ENCODE peak calls at places on chromosomes 4 and X, in ten cellular contexts. One of them, this sample, is unnamed.

GRCh38 chr4:39932776-39933402 is 44.8 kb downstream of the PDS5A start:
- DNase-seq in hepatocyte: no peak
- DNase-seq in CD4-positive, CD25-positive, alpha-beta regulatory T cell: peak; percentile 42
- DNase-seq in psoas muscle: no peak
- DNase-seq in heart left ventricle: no peak
- DNase-seq in transverse colon: no peak
- DNase-seq in DND-41: no peak
- DNase-seq in suprapubic skin: no peak
- DNase-seq in ovary: no peak
- DNase-seq in colonic mucosa: no peak
- DNase-seq in this sample: no peak

GRCh38 chr4:139734875-139735380 is 69.3 kb downstream of the MGST2 start:
- DNase-seq in heart left ventricle: peak; percentile 93
- DNase-seq in DND-41: peak; percentile 81
- DNase-seq in suprapubic skin: peak; percentile 89
- DNase-seq in ovary: peak; percentile 95
- DNase-seq in hepatocyte: peak; percentile 93
- DNase-seq in CD4-positive, CD25-positive, alpha-beta regulatory T cell: peak; percentile 34
- DNase-seq in colonic mucosa: peak; percentile 71
- DNase-seq in transverse colon: peak; percentile 74
- DNase-seq in psoas muscle: peak; percentile 93
- DNase-seq in this sample: no peak

GRCh38 chr4:62531250-62531649 is 1331.1 kb downstream of the ADGRL3 start:
- DNase-seq in CD4-positive, CD25-positive, alpha-beta regulatory T cell: no peak
- DNase-seq in psoas muscle: no peak
- DNase-seq in transverse colon: no peak
- DNase-seq in DND-41: no peak
- DNase-seq in suprapubic skin: no peak
- DNase-seq in heart left ventricle: no peak
- DNase-seq in hepatocyte: no peak
- DNase-seq in colonic mucosa: no peak
- DNase-seq in ovary: no peak
- DNase-seq in this sample: no peak

GRCh38 chrX:12709047-12709446 is 82.2 kb upstream of the PRPS2 start:
- DNase-seq in transverse colon: no peak
- DNase-seq in DND-41: no peak
- DNase-seq in suprapubic skin: no peak
- DNase-seq in ovary: no peak
- DNase-seq in hepatocyte: peak; percentile 40
- DNase-seq in psoas muscle: no peak
- DNase-seq in colonic mucosa: no peak
- DNase-seq in CD4-positive, CD25-positive, alpha-beta regulatory T cell: no peak
- DNase-seq in heart left ventricle: no peak
- DNase-seq in this sample: no peak

GRCh38 chr4:165873298-165874071 is 448 bp downstream of the TLL1 start:
- DNase-seq in DND-41: no peak
- DNase-seq in transverse colon: no peak
- DNase-seq in psoas muscle: peak; percentile 58
- DNase-seq in heart left ventricle: peak; percentile 32
- DNase-seq in ovary: no peak
- DNase-seq in CD4-positive, CD25-positive, alpha-beta regulatory T cell: no peak
- DNase-seq in suprapubic skin: no peak
- DNase-seq in colonic mucosa: peak; percentile 18
- DNase-seq in hepatocyte: peak; percentile 55
- DNase-seq in this sample: no peak

GRCh38 chr4:183220246-183220645 is 99.8 kb downstream of the CLDN22 start:
- DNase-seq in psoas muscle: no peak
- DNase-seq in DND-41: no peak
- DNase-seq in colonic mucosa: no peak
- DNase-seq in ovary: no peak
- DNase-seq in hepatocyte: no peak
- DNase-seq in suprapubic skin: no peak
- DNase-seq in heart left ventricle: no peak
- DNase-seq in CD4-positive, CD25-positive, alpha-beta regulatory T cell: no peak
- DNase-seq in transverse colon: no peak
- DNase-seq in this sample: no peak

GRCh38 chrX:39309018-39309620 is 507.9 kb downstream of the MID1IP1 start:
- DNase-seq in heart left ventricle: no peak
- DNase-seq in CD4-positive, CD25-positive, alpha-beta regulatory T cell: peak; percentile 34
- DNase-seq in suprapubic skin: no peak
- DNase-seq in ovary: peak; percentile 55
- DNase-seq in psoas muscle: no peak
- DNase-seq in transverse colon: no peak
- DNase-seq in hepatocyte: peak; percentile 30
- DNase-seq in colonic mucosa: no peak
- DNase-seq in DND-41: peak; percentile 10
- DNase-seq in this sample: peak; percentile 8

GRCh38 chrX:16839852-16840460 is 30.2 kb downstream of the RBBP7 start:
- DNase-seq in psoas muscle: no peak
- DNase-seq in hepatocyte: peak; percentile 78
- DNase-seq in DND-41: no peak
- DNase-seq in CD4-positive, CD25-positive, alpha-beta regulatory T cell: no peak
- DNase-seq in colonic mucosa: no peak
- DNase-seq in heart left ventricle: no peak
- DNase-seq in transverse colon: no peak
- DNase-seq in ovary: peak; percentile 58
- DNase-seq in suprapubic skin: no peak
- DNase-seq in this sample: no peak

GRCh38 chr4:661856-662761 is 12.0 kb downstream of the ATP5ME start:
- DNase-seq in transverse colon: peak; percentile 4
- DNase-seq in heart left ventricle: peak; percentile 14
- DNase-seq in suprapubic skin: no peak
- DNase-seq in psoas muscle: peak; percentile 45
- DNase-seq in ovary: no peak
- DNase-seq in hepatocyte: no peak
- DNase-seq in CD4-positive, CD25-positive, alpha-beta regulatory T cell: no peak
- DNase-seq in DND-41: no peak
- DNase-seq in colonic mucosa: no peak
- DNase-seq in this sample: no peak

GRCh38 chr4:121307441-121308327 is 73.1 kb downstream of the QRFPR start:
- DNase-seq in psoas muscle: no peak
- DNase-seq in CD4-positive, CD25-positive, alpha-beta regulatory T cell: peak; percentile 47
- DNase-seq in colonic mucosa: peak; percentile 55
- DNase-seq in hepatocyte: peak; percentile 72
- DNase-seq in suprapubic skin: no peak
- DNase-seq in DND-41: peak; percentile 31
- DNase-seq in transverse colon: peak; percentile 32
- DNase-seq in ovary: no peak
- DNase-seq in heart left ventricle: no peak
- DNase-seq in this sample: no peak

GRCh38 chr4:154658680-154659402 is 46.4 kb upstream of the FGG start:
- DNase-seq in psoas muscle: no peak
- DNase-seq in DND-41: no peak
- DNase-seq in colonic mucosa: no peak
- DNase-seq in ovary: no peak
- DNase-seq in hepatocyte: no peak
- DNase-seq in CD4-positive, CD25-positive, alpha-beta regulatory T cell: no peak
- DNase-seq in heart left ventricle: no peak
- DNase-seq in suprapubic skin: no peak
- DNase-seq in transverse colon: no peak
- DNase-seq in this sample: no peak

GRCh38 chr4:49032440-49033161 is 46.5 kb downstream of the CWH43 start:
- DNase-seq in heart left ventricle: no peak
- DNase-seq in suprapubic skin: no peak
- DNase-seq in CD4-positive, CD25-positive, alpha-beta regulatory T cell: no peak
- DNase-seq in hepatocyte: no peak
- DNase-seq in psoas muscle: no peak
- DNase-seq in transverse colon: no peak
- DNase-seq in colonic mucosa: peak; percentile 21
- DNase-seq in ovary: no peak
- DNase-seq in DND-41: peak; percentile 30
- DNase-seq in this sample: no peak

GRCh38 chr4:49036528-49036927 is 50.5 kb downstream of the CWH43 start:
- DNase-seq in suprapubic skin: no peak
- DNase-seq in DND-41: no peak
- DNase-seq in hepatocyte: no peak
- DNase-seq in colonic mucosa: no peak
- DNase-seq in ovary: no peak
- DNase-seq in heart left ventricle: no peak
- DNase-seq in psoas muscle: no peak
- DNase-seq in transverse colon: no peak
- DNase-seq in CD4-positive, CD25-positive, alpha-beta regulatory T cell: no peak
- DNase-seq in this sample: no peak
- H3K9me3 ChIP-seq in suprapubic skin: no peaks in the 10 kb centered on the region
- H3K9me3 ChIP-seq in DND-41: no peaks in the 10 kb centered on the region
- H3K9me3 ChIP-seq in hepatocyte: no peaks in the 10 kb centered on the region
- H3K9me3 ChIP-seq in colonic mucosa: no peaks in the 10 kb centered on the region
- H3K9me3 ChIP-seq in ovary: no peaks in the 10 kb centered on the region
- H3K9me3 ChIP-seq in heart left ventricle: no peaks in the 10 kb centered on the region
- H3K9me3 ChIP-seq in psoas muscle: no peaks in the 10 kb centered on the region
- H3K9me3 ChIP-seq in transverse colon: no peaks in the 10 kb centered on the region
- H3K9me3 ChIP-seq in CD4-positive, CD25-positive, alpha-beta regulatory T cell: no peaks in the 10 kb centered on the region
- H3K9me3 ChIP-seq in this sample: no peaks in the 10 kb centered on the region

DNA sequence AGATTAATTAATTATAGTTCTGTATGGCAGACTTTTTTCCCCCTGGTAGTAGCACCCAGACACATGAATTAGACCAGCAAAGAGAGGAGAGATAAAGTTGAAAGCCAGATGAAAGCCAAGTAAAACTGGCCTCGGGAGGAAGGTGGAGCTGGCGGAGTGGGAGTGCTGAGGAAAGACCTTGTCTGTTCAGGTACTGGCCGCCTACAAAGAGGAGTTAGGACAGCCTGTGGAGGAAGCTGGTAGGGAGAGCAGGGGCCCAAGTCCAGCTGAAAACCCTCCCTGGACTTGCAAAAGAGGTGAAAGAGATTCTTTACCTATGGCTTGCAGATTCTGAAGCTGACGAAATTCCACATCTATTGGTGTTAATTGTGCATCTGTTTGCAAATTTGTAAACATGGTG is 11.7 kb downstream of the SHROOM2 start:
- DNase-seq in ovary: no peak
- DNase-seq in DND-41: no peak
- DNase-seq in CD4-positive, CD25-positive, alpha-beta regulatory T cell: no peak
- DNase-seq in hepatocyte: no peak
- DNase-seq in transverse colon: no peak
- DNase-seq in heart left ventricle: no peak
- DNase-seq in suprapubic skin: no peak
- DNase-seq in colonic mucosa: no peak
- DNase-seq in psoas muscle: no peak
- DNase-seq in this sample: no peak
- H3K9me3 ChIP-seq in ovary: no peaks in the 10 kb centered on the region
- H3K9me3 ChIP-seq in DND-41: peaks cover 3% of the 10 kb centered on the region
- H3K9me3 ChIP-seq in CD4-positive, CD25-positive, alpha-beta regulatory T cell: no peaks in the 10 kb centered on the region
- H3K9me3 ChIP-seq in hepatocyte: no peaks in the 10 kb centered on the region
- H3K9me3 ChIP-seq in transverse colon: no peaks in the 10 kb centered on the region
- H3K9me3 ChIP-seq in heart left ventricle: no peaks in the 10 kb centered on the region
- H3K9me3 ChIP-seq in suprapubic skin: no peaks in the 10 kb centered on the region
- H3K9me3 ChIP-seq in colonic mucosa: no peaks in the 10 kb centered on the region
- H3K9me3 ChIP-seq in psoas muscle: peaks cover 19% of the 10 kb centered on the region
- H3K9me3 ChIP-seq in this sample: no peaks in the 10 kb centered on the region

DNA sequence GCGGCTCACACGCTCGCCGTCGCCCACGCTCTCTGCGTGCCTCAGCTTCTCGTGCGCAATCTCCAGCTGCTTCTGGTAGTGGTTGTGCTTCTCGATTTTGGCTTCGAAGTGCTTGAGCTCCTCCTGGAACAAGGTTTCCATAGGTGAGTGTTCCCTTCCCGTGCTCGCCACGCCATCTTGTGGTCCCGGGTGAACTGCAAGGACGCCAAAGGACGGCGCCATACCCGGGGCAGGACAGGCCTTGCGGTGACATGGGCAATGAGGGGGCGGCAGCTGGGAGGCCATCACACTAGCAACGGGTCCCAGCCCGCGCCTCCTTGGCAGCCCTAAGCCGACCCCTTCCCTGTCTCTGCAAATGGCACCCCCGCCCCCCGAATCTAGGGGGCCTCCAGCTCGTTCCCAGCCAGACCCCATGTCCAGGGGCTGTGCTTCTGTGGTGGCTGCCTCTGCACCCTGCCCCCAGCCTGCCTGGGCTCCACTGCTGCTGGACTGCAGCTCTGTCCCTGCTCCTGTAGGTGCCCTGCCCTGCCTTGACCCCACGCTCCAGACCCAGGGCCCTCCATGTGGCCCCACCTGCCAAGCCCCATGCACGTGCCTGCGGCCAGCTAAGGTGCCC is 17.3 kb downstream of the LRPAP1 start:
- DNase-seq in heart left ventricle: peak; percentile 37
- DNase-seq in ovary: no peak
- DNase-seq in suprapubic skin: no peak
- DNase-seq in transverse colon: no peak
- DNase-seq in DND-41: no peak
- DNase-seq in psoas muscle: peak; percentile 53
- DNase-seq in CD4-positive, CD25-positive, alpha-beta regulatory T cell: no peak
- DNase-seq in hepatocyte: no peak
- DNase-seq in colonic mucosa: no peak
- DNase-seq in this sample: no peak
- H3K9me3 ChIP-seq in heart left ventricle: no peaks in the 10 kb centered on the region
- H3K9me3 ChIP-seq in ovary: no peaks in the 10 kb centered on the region
- H3K9me3 ChIP-seq in suprapubic skin: no peaks in the 10 kb centered on the region
- H3K9me3 ChIP-seq in transverse colon: no peaks in the 10 kb centered on the region
- H3K9me3 ChIP-seq in DND-41: no peaks in the 10 kb centered on the region
- H3K9me3 ChIP-seq in psoas muscle: no peaks in the 10 kb centered on the region
- H3K9me3 ChIP-seq in CD4-positive, CD25-positive, alpha-beta regulatory T cell: no peaks in the 10 kb centered on the region
- H3K9me3 ChIP-seq in hepatocyte: no peaks in the 10 kb centered on the region
- H3K9me3 ChIP-seq in colonic mucosa: no peaks in the 10 kb centered on the region
- H3K9me3 ChIP-seq in this sample: no peaks in the 10 kb centered on the region

GRCh38 chrX:33974676-33975075 is 157.4 kb downstream of the FAM47A start:
- DNase-seq in ovary: no peak
- DNase-seq in DND-41: no peak
- DNase-seq in transverse colon: no peak
- DNase-seq in psoas muscle: no peak
- DNase-seq in suprapubic skin: no peak
- DNase-seq in heart left ventricle: no peak
- DNase-seq in hepatocyte: no peak
- DNase-seq in CD4-positive, CD25-positive, alpha-beta regulatory T cell: no peak
- DNase-seq in colonic mucosa: no peak
- DNase-seq in this sample: no peak

GRCh38 chrX:33970028-33970932 is 161.8 kb downstream of the FAM47A start:
- DNase-seq in hepatocyte: no peak
- DNase-seq in CD4-positive, CD25-positive, alpha-beta regulatory T cell: no peak
- DNase-seq in transverse colon: no peak
- DNase-seq in suprapubic skin: no peak
- DNase-seq in ovary: no peak
- DNase-seq in colonic mucosa: no peak
- DNase-seq in DND-41: no peak
- DNase-seq in psoas muscle: peak; percentile 34
- DNase-seq in heart left ventricle: no peak
- DNase-seq in this sample: no peak

GRCh38 chrX:33968611-33969010 is 163.5 kb downstream of the FAM47A start:
- DNase-seq in CD4-positive, CD25-positive, alpha-beta regulatory T cell: no peak
- DNase-seq in DND-41: no peak
- DNase-seq in suprapubic skin: no peak
- DNase-seq in heart left ventricle: no peak
- DNase-seq in transverse colon: no peak
- DNase-seq in colonic mucosa: no peak
- DNase-seq in hepatocyte: no peak
- DNase-seq in psoas muscle: no peak
- DNase-seq in ovary: no peak
- DNase-seq in this sample: no peak

DNA sequence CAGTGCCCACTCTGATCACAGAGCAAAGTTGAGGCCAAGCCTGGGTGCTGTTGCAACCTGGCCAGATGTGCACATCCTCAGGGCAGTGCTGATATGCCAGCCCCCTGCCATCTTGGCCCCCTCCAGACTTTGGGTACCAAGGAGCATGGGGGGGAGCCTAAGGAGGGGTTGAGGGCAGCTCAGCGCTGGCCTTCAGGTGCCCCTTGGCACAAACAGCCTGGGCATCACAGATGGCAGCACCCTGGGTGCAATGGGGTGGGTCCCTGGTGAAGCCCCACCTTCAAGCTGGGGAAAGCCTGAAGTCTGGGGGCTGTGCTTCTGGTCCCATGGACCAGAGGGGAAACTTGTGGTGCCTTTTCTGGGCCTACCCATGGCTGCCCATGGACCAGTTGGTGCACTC is 163.0 kb downstream of the FAM47A start:
- DNase-seq in ovary: no peak
- DNase-seq in transverse colon: no peak
- DNase-seq in DND-41: no peak
- DNase-seq in colonic mucosa: no peak
- DNase-seq in CD4-positive, CD25-positive, alpha-beta regulatory T cell: no peak
- DNase-seq in heart left ventricle: no peak
- DNase-seq in psoas muscle: no peak
- DNase-seq in hepatocyte: no peak
- DNase-seq in suprapubic skin: no peak
- DNase-seq in this sample: no peak
- H3K9me3 ChIP-seq in ovary: no peaks in the 10 kb centered on the region
- H3K9me3 ChIP-seq in transverse colon: no peaks in the 10 kb centered on the region
- H3K9me3 ChIP-seq in DND-41: no peaks in the 10 kb centered on the region
- H3K9me3 ChIP-seq in colonic mucosa: no peaks in the 10 kb centered on the region
- H3K9me3 ChIP-seq in CD4-positive, CD25-positive, alpha-beta regulatory T cell: no peaks in the 10 kb centered on the region
- H3K9me3 ChIP-seq in heart left ventricle: no peaks in the 10 kb centered on the region
- H3K9me3 ChIP-seq in psoas muscle: no peaks in the 10 kb centered on the region
- H3K9me3 ChIP-seq in hepatocyte: no peaks in the 10 kb centered on the region
- H3K9me3 ChIP-seq in suprapubic skin: no peaks in the 10 kb centered on the region
- H3K9me3 ChIP-seq in this sample: no peaks in the 10 kb centered on the region